ENCODE peak calls at places on chromosomes 12 and 14, in four cellular contexts. One of them, this sample, is unnamed.

GRCh38 chr12:108560321-108560721 is 652 bp downstream of the SART3 start:
- DNase-seq in HCT116: no peak
- DNase-seq in HepG2: peak
- DNase-seq in H1: no peak
- DNase-seq in this sample: no peak

GRCh38 chr12:51196547-51196946 is 21.3 kb downstream of the POU6F1 start:
- DNase-seq in HCT116: no peak
- DNase-seq in HepG2: no peak
- DNase-seq in H1: no peak
- DNase-seq in this sample: no peak

GRCh38 chr12:90953956-90954421 is 987 bp downstream of the CCER1 start:
- DNase-seq in HCT116: no peak
- DNase-seq in HepG2: peak
- DNase-seq in H1: peak
- DNase-seq in this sample: peak

GRCh38 chr12:26789731-26790644 is 43.0 kb downstream of the ITPR2 start:
- DNase-seq in HCT116: no peak
- DNase-seq in HepG2: no peak
- DNase-seq in H1: no peak
- DNase-seq in this sample: no peak

GRCh38 chr12:131437706-131438210 is 273.1 kb upstream of the SFSWAP start:
- DNase-seq in HCT116: no peak
- DNase-seq in HepG2: no peak
- DNase-seq in H1: no peak
- DNase-seq in this sample: no peak

GRCh38 chr12:11607313-11608081 is 42.0 kb upstream of the ETV6 start:
- DNase-seq in HCT116: no peak
- DNase-seq in HepG2: peak
- DNase-seq in H1: no peak
- DNase-seq in this sample: no peak

GRCh38 chr12:123056709-123057108 is 76.2 kb downstream of the ARL6IP4 start:
- DNase-seq in HCT116: no peak
- DNase-seq in HepG2: no peak
- DNase-seq in H1: no peak
- DNase-seq in this sample: no peak

GRCh38 chr12:32365473-32366064 is 33.8 kb upstream of the FGD4 start:
- DNase-seq in HCT116: peak
- DNase-seq in HepG2: peak
- DNase-seq in H1: no peak
- DNase-seq in this sample: peak

GRCh38 chr12:5200276-5201087 is 156.8 kb downstream of the KCNA5 start:
- DNase-seq in HCT116: peak
- DNase-seq in HepG2: peak
- DNase-seq in H1: peak
- DNase-seq in this sample: peak

GRCh38 chr14:42110167-42110566 is 503.5 kb downstream of the LRFN5 start:
- DNase-seq in HCT116: no peak
- DNase-seq in HepG2: peak
- DNase-seq in H1: no peak
- DNase-seq in this sample: no peak

GRCh38 chr14:94936411-94936892 is 166.5 kb upstream of the GSC start:
- DNase-seq in HCT116: no peak
- DNase-seq in HepG2: no peak
- DNase-seq in H1: no peak
- DNase-seq in this sample: no peak

GRCh38 chr14:66359500-66359899 is 126.7 kb upstream of the CCDC196 start:
- DNase-seq in HCT116: peak
- DNase-seq in HepG2: peak
- DNase-seq in H1: no peak
- DNase-seq in this sample: peak

GRCh38 chr12:101773560-101774206 is 34.4 kb upstream of the SYCP3 start:
- DNase-seq in HCT116: peak
- DNase-seq in HepG2: peak
- DNase-seq in H1: peak
- DNase-seq in this sample: peak

GRCh38 chr12:92908108-92908507 is 21.0 kb downstream of the EEA1 start:
- DNase-seq in HCT116: no peak
- DNase-seq in HepG2: no peak
- DNase-seq in H1: no peak
- DNase-seq in this sample: no peak

GRCh38 chr12:72264548-72265175 is 7.5 kb upstream of the TRHDE start:
- DNase-seq in HCT116: no peak
- DNase-seq in HepG2: peak
- DNase-seq in H1: no peak
- DNase-seq in this sample: peak

GRCh38 chr12:4145990-4146859 is 127.3 kb upstream of the CCND2 start:
- DNase-seq in HCT116: no peak
- DNase-seq in HepG2: no peak
- DNase-seq in H1: no peak
- DNase-seq in this sample: no peak

GRCh38 chr12:121964813-121965643 is 46.6 kb downstream of the CFAP251 start:
- DNase-seq in HCT116: no peak
- DNase-seq in HepG2: no peak
- DNase-seq in H1: no peak
- DNase-seq in this sample: no peak

GRCh38 chr12:8590842-8591545 is 21.7 kb downstream of the AICDA start:
- DNase-seq in HCT116: no peak
- DNase-seq in HepG2: peak
- DNase-seq in H1: no peak
- DNase-seq in this sample: no peak

GRCh38 chr14:28142400-28143015 is 624.1 kb upstream of the FOXG1 start:
- DNase-seq in HCT116: no peak
- DNase-seq in HepG2: no peak
- DNase-seq in H1: no peak
- DNase-seq in this sample: no peak

GRCh38 chr12:86801439-86801838 is 545.2 kb upstream of the MGAT4C start:
- DNase-seq in HCT116: peak
- DNase-seq in HepG2: no peak
- DNase-seq in H1: no peak
- DNase-seq in this sample: no peak

GRCh38 chr14:33279865-33280264 is 341.2 kb downstream of the NPAS3 start:
- DNase-seq in HCT116: no peak
- DNase-seq in HepG2: no peak
- DNase-seq in H1: no peak
- DNase-seq in this sample: peak

GRCh38 chr12:10293570-10294227 is 14.0 kb upstream of the KLRD1 start:
- DNase-seq in HCT116: no peak
- DNase-seq in HepG2: no peak
- DNase-seq in H1: no peak
- DNase-seq in this sample: no peak

DNA sequence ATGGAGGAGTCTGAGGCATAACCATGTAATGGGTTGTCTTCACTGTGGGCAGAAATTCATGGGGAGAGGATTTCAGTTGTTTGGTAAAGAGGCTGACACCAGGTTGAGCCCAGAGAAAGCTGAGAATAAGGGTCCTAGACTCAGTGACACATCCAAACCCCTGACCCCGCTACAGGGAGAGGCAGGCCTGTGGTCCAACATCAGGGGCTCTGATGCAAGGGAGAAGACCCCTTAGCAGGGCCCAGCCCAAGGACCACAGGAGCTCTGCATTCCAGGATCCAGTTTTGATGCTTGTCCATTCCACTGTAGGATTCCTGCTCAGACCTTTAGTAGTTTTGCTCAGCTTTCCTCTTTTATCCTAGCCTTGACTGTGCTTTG is 15.5 kb downstream of the GPR68 start:
- DNase-seq in HCT116: no peak
- DNase-seq in HepG2: no peak
- DNase-seq in H1: no peak
- DNase-seq in this sample: no peak
- H2AFZ ChIP-seq in HCT116: no peak
- H2AFZ ChIP-seq in HepG2: no peak
- H2AFZ ChIP-seq in H1: no peak
- H2AFZ ChIP-seq in this sample: no peak

DNA sequence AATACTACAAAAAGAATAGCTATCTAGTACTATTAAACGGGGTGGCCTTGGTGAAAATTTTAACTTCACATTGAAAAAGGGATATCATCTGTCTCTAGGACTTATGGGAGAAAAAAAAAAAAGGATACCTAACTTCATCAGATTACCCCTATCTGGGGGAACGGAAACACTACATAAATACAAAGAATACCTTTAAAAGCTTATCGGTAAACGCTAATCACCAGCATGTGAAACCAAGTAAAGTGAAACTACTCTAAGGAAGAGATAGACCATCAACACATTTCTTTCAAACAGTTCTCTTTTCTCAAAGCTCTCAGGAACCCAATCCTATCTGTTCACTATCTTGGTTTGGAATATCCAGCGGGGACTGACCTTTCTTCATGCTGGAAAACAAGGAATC is 3.5 kb downstream of the KICS2 start:
- DNase-seq in HCT116: no peak
- DNase-seq in HepG2: no peak
- DNase-seq in H1: no peak
- DNase-seq in this sample: peak
- TF ChIP-seq FOSL1 in HCT116: no peak
- TF ChIP-seq FOSL1 in HepG2: no peak
- TF ChIP-seq FOSL1 in H1: no peak
- TF ChIP-seq FOSL1 in this sample: no peak

DNA sequence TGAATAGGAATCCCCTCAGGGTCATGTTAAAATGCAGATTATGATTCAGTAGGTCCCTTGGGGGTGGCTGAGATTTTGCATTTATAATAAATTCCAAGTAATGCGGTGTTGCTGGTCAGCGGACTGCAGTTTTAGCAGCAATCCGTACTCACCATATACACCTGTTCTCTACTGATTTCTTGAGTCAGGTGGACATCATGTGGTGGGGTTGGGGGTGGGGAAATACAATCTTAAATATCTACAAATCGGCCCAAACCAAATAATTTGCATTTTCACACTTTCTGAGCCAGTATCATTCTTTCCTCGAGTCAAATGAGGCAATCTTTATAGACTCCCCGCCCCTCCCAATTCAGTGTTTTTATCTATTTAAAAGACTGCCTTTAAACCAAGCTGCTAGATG is 938 bp downstream of the SPATA7 start:
- DNase-seq in HCT116: no peak
- DNase-seq in HepG2: no peak
- DNase-seq in H1: no peak
- DNase-seq in this sample: no peak
- H2AFZ ChIP-seq in HCT116: no peak
- H2AFZ ChIP-seq in HepG2: peak
- H2AFZ ChIP-seq in H1: peak
- H2AFZ ChIP-seq in this sample: peak

DNA sequence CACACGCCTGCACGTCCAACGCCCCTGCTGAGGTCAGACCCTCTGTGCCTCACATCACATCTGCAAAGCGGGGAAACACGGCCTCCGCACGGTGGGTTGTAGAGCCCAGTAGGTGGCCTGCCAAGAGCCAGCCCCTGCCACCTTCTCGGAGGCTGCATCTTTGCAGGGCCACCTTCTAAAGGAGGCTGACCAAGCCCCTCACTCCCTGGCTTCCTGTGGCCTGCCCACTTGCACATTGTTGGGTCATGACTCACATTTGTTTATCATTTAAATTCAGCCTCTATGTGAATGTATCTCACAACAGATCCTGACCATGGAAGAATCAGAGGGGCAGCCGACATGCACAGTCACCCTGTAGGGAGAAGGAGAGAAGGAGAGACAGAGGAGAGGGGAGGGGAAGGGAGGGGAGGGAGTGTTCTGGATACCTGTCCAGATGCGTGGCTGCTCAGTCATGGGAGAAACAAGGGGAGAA is 319.5 kb upstream of the DIO3 start:
- DNase-seq in HCT116: no peak
- DNase-seq in HepG2: no peak
- DNase-seq in H1: peak
- DNase-seq in this sample: no peak
- TF ChIP-seq FOSL1 in HCT116: no peak
- TF ChIP-seq FOSL1 in HepG2: no peak
- TF ChIP-seq FOSL1 in H1: no peak
- TF ChIP-seq FOSL1 in this sample: no peak

GRCh38 chr12:96585977-96586376 is 96.6 kb downstream of the CFAP54 start:
- DNase-seq in HCT116: no peak
- DNase-seq in HepG2: no peak
- DNase-seq in H1: no peak
- DNase-seq in this sample: no peak

GRCh38 chr12:96587691-96588090 is 98.3 kb downstream of the CFAP54 start:
- DNase-seq in HCT116: no peak
- DNase-seq in HepG2: no peak
- DNase-seq in H1: no peak
- DNase-seq in this sample: no peak

GRCh38 chr12:96590970-96591369 is 101.6 kb downstream of the CFAP54 start:
- DNase-seq in HCT116: no peak
- DNase-seq in HepG2: no peak
- DNase-seq in H1: no peak
- DNase-seq in this sample: no peak
- H2AFZ ChIP-seq in HCT116: no peak
- H2AFZ ChIP-seq in HepG2: no peak
- H2AFZ ChIP-seq in H1: no peak
- H2AFZ ChIP-seq in this sample: no peak

DNA sequence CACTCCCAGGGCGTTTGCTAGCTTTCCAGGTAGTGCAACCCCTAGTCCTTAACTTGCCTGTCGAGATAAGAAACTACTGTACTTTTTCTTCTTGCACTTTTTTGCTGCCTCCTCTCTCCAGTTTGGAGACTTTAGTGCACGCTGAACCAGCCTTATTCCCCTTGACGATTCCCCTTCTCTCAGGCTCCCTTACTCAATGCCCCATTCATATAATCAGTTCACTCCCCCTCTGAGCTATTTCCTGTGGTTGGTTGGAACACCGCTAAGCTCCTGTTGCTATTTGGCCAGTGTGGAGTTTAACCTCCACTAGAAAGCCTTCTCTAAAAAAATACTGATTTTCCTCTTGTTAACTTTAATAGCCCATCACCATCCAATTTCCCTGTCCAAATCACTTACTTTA is 727 bp downstream of the CREBL2 start:
- DNase-seq in HCT116: no peak
- DNase-seq in HepG2: peak
- DNase-seq in H1: no peak
- DNase-seq in this sample: peak
- TF ChIP-seq FOSL1 in HCT116: no peak
- TF ChIP-seq FOSL1 in HepG2: no peak
- TF ChIP-seq FOSL1 in H1: no peak
- TF ChIP-seq FOSL1 in this sample: no peak

DNA sequence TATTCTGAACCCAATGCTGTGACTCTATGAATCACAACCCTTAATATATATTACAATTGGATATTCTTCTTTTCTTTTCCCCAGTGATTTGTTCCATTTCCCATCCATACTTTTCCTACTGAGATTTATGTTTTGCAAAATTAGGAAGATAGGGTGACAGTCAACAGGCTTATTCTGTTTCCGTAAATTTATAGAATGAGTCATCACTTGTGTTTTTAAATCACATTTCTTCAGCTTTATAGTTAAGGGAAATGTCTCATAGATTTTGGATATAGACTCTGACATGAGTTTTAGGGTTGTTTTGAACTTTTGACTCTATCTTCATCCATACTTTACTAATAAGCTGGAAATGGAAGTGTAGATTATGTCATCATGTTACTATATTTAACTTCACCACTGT is 661.6 kb upstream of the FBXO33 start:
- DNase-seq in HCT116: no peak
- DNase-seq in HepG2: no peak
- DNase-seq in H1: no peak
- DNase-seq in this sample: no peak
- H2AFZ ChIP-seq in HCT116: no peak
- H2AFZ ChIP-seq in HepG2: no peak
- H2AFZ ChIP-seq in H1: no peak
- H2AFZ ChIP-seq in this sample: no peak